ENCODE peak calls at places on chromosomes 3 and 15, in eight cellular contexts. I, L, B, V, D, R, U and S are unnamed samples.

GRCh38 chr15:99703603-99704443 is 29.4 kb downstream of the LYSMD4 start:
- DNase-seq in U (peak; percentile 80), I (no peak), L (no peak), V (peak; percentile 44), D (no peak), B (peak; percentile 83), R (peak; percentile 75), S (peak; percentile 89)

GRCh38 chr3:161567962-161568361 is 71.4 kb downstream of the OTOL1 start:
- DNase-seq in R (no peak), L (no peak), U (no peak), V (no peak), I (no peak), B (no peak), D (no peak), S (no peak)

GRCh38 chr3:136490646-136491405 is 240.7 kb downstream of the PCCB start:
- DNase-seq in L (no peak), V (no peak), U (no peak), D (no peak), I (no peak), B (no peak), R (no peak), S (no peak)

GRCh38 chr3:40189118-40189517 is 120.4 kb upstream of the EIF1B start:
- DNase-seq in V (no peak), L (no peak), I (no peak), B (no peak), D (no peak), U (no peak), R (no peak), S (no peak)

GRCh38 chr3:18559323-18559972 is 134.3 kb upstream of the SATB1 start:
- DNase-seq in V (peak; percentile 14), I (no peak), U (peak; percentile 25), R (peak; percentile 52), L (no peak), D (peak; percentile 45), B (peak; percentile 59), S (peak; percentile 8)

GRCh38 chr3:15295506-15295905 is 36.9 kb downstream of the SH3BP5 start:
- DNase-seq in V (peak; percentile 70), D (no peak), R (peak; percentile 63), I (peak; percentile 63), U (no peak), L (no peak), B (no peak), S (no peak)

GRCh38 chr3:140370686-140371085 is 307.2 kb upstream of the TRIM42 start:
- DNase-seq in V (no peak), U (no peak), R (no peak), D (no peak), B (no peak), L (no peak), I (no peak), S (no peak)

GRCh38 chr15:66294932-66295235 is 1.5 kb downstream of the DIS3L start:
- DNase-seq in R (no peak), U (no peak), B (peak; percentile 31), V (no peak), L (no peak), I (no peak), D (no peak), S (no peak)

GRCh38 chr15:90674476-90674875 is 42.7 kb upstream of the BLM start:
- DNase-seq in U (no peak), I (no peak), L (no peak), V (no peak), B (no peak), D (no peak), R (no peak), S (peak; percentile 33)